ENCODE peak calls at places on chromosome 10, in six cellular contexts. P is spleen, R is psoas muscle, L is OCI-LY7, Z is hepatocyte, C is RKO. T is an unnamed sample.

GRCh38 chr10:89302628-89303027 is 782 bp downstream of the IFIT2 start:
- DNase-seq in P (no peak), R (no peak), L (no peak), Z (no peak), C (no peak), T (no peak)

GRCh38 chr10:7513455-7513854 is 102.6 kb upstream of the SFMBT2 start:
- DNase-seq in P (no peak), R (no peak), L (no peak), Z (no peak), C (no peak), T (no peak)

GRCh38 chr10:49761789-49762565 is at the start of gene OGDHL:
- DNase-seq in P (peak; percentile 81), R (no peak), L (peak; percentile 39), Z (peak; percentile 92), C (no peak), T (peak; percentile 89)

GRCh38 chr10:71088054-71088453 is 124.3 kb upstream of the UNC5B start:
- DNase-seq in P (no peak), R (no peak), L (no peak), Z (no peak), C (no peak), T (no peak)

GRCh38 chr10:51090190-51090589 is 15.9 kb downstream of the PRKG1 start:
- DNase-seq in P (no peak), R (no peak), L (no peak), Z (no peak), C (no peak), T (no peak)

GRCh38 chr10:128043259-128044045 is 82.8 kb downstream of the MKI67 start:
- DNase-seq in P (peak; percentile 46), R (no peak), L (no peak), Z (no peak), C (no peak), T (no peak)

GRCh38 chr10:80518807-80519360 is 18.8 kb upstream of the SH2D4B start:
- DNase-seq in P (peak; percentile 77), R (peak; percentile 58), L (no peak), Z (no peak), C (no peak), T (no peak)

GRCh38 chr10:15201589-15202300 is 33.3 kb upstream of the NMT2 start:
- DNase-seq in P (no peak), R (no peak), L (no peak), Z (no peak), C (no peak), T (peak; percentile 45)

GRCh38 chr10:34081347-34081743 is 733.8 kb downstream of the PARD3 start:
- DNase-seq in P (no peak), R (peak; percentile 69), L (no peak), Z (no peak), C (no peak), T (no peak)

GRCh38 chr10:80392250-80392649 is 16.1 kb upstream of the PRXL2A start:
- DNase-seq in P (no peak), R (no peak), L (no peak), Z (no peak), C (no peak), T (no peak)

GRCh38 chr10:99435986-99436633 is 5.7 kb upstream of the GOT1 start:
- DNase-seq in P (no peak), R (no peak), L (peak; percentile 61), Z (peak; percentile 76), C (peak; percentile 74), T (peak; percentile 51)

GRCh38 chr10:51832652-51833383 is 133.4 kb upstream of the CSTF2T start:
- DNase-seq in P (no peak), R (no peak), L (no peak), Z (no peak), C (peak; percentile 73), T (peak; percentile 19)

GRCh38 chr10:119316729-119317097 is 109.3 kb downstream of the GRK5 start:
- DNase-seq in P (no peak), R (no peak), L (no peak), Z (peak; percentile 86), C (no peak), T (peak; percentile 69)

GRCh38 chr10:117355064-117355463 is 20.2 kb downstream of the PDZD8 start:
- DNase-seq in P (no peak), R (no peak), L (no peak), Z (no peak), C (no peak), T (no peak)

GRCh38 chr10:33116293-33116697 is 158.3 kb upstream of the ITGB1 start:
- DNase-seq in P (no peak), R (no peak), L (peak; percentile 55), Z (peak; percentile 58), C (peak; percentile 21), T (no peak)

GRCh38 chr10:90530526-90530925 is 327.3 kb downstream of the HTR7 start:
- DNase-seq in P (no peak), R (no peak), L (no peak), Z (peak; percentile 13), C (no peak), T (no peak)

GRCh38 chr10:11898372-11899066 is 75.4 kb downstream of the PROSER2 start:
- DNase-seq in P (peak; percentile 51), R (no peak), L (no peak), Z (peak; percentile 70), C (no peak), T (no peak)

GRCh38 chr10:123555616-123556015 is 110.5 kb upstream of the GPR26 start:
- DNase-seq in P (no peak), R (no peak), L (no peak), Z (no peak), C (no peak), T (no peak)

T was measured in GM03348.